ENCODE peak calls at places on chromosomes 4 and X, in four cellular contexts. N is HCT116, O is WTC11, V is K562. I is an unnamed sample.

GRCh38 chr4:1237981-1238675 is 10.8 kb downstream of the CTBP1 start:
- DNase-seq in N (no peak), O (no peak), V (no peak), I (no peak)

GRCh38 chrX:119482497-119483480 is 14.5 kb downstream of the SLC25A5 start:
- DNase-seq in N (no peak), O (peak), V (peak), I (peak)

GRCh38 chrX:149950681-149951080 is 12.4 kb upstream of the EOLA2 start:
- DNase-seq in N (peak), O (no peak), V (peak), I (peak)

GRCh38 chr4:57023104-57023503 is 44.4 kb downstream of the POLR2B start:
- DNase-seq in N (no peak), O (no peak), V (no peak), I (no peak)

GRCh38 chr4:143352052-143352451 is 15.4 kb downstream of the GAB1 start:
- DNase-seq in N (no peak), O (no peak), V (no peak), I (no peak)

GRCh38 chrX:139121616-139122286 is 408.8 kb upstream of the F9 start:
- DNase-seq in N (no peak), O (no peak), V (no peak), I (no peak)

GRCh38 chr4:152957437-152958185 is 21.5 kb downstream of the FHDC1 start:
- DNase-seq in N (no peak), O (no peak), V (peak), I (no peak)

GRCh38 chr4:5220028-5220427 is 168.7 kb downstream of the STK32B start:
- DNase-seq in N (no peak), O (no peak), V (no peak), I (peak)

GRCh38 chrX:155662297-155662696 is 49.5 kb upstream of the TMLHE start:
- DNase-seq in N (no peak), O (no peak), V (no peak), I (peak)

GRCh38 chrX:38859602-38860001 is 58.3 kb downstream of the MID1IP1 start:
- DNase-seq in N (no peak), O (no peak), V (no peak), I (no peak)

GRCh38 chrX:155874571-155875244 is 6.4 kb upstream of the VAMP7 start:
- DNase-seq in N (no peak), O (no peak), V (no peak), I (no peak)

GRCh38 chr4:10582059-10582686 is 102.4 kb downstream of the CLNK start:
- DNase-seq in N (peak), O (no peak), V (peak), I (peak)

GRCh38 chrX:66504481-66504880 is 134.4 kb downstream of the EDA2R start:
- DNase-seq in N (no peak), O (no peak), V (no peak), I (no peak)

GRCh38 chr4:69738872-69739271 is 21.5 kb downstream of the SULT1B1 start:
- DNase-seq in N (no peak), O (no peak), V (no peak), I (no peak)

GRCh38 chr4:98421106-98421505 is 159.9 kb downstream of the RAP1GDS1 start:
- DNase-seq in N (no peak), O (no peak), V (no peak), I (no peak)

GRCh38 chr4:74005528-74005927 is 7.1 kb upstream of the CXCL5 start:
- DNase-seq in N (no peak), O (no peak), V (no peak), I (no peak)

GRCh38 chrX:129593137-129593536 is 53.1 kb downstream of the OCRL start:
- DNase-seq in N (no peak), O (no peak), V (peak), I (no peak)

GRCh38 chr4:762211-763190 is 56.9 kb downstream of the PCGF3 start:
- DNase-seq in N (no peak), O (no peak), V (no peak), I (peak)

GRCh38 chrX:31266172-31267076 is 194.6 kb upstream of the FTHL17 start:
- DNase-seq in N (no peak), O (peak), V (peak), I (no peak)

GRCh38 chrX:884091-884490 is 253.5 kb downstream of the SHOX start:
- DNase-seq in N (no peak), O (no peak), V (no peak), I (no peak)

GRCh38 chrX:630007-630921 is at the start of gene SHOX:
- DNase-seq in N (no peak), O (peak), V (no peak), I (no peak)

GRCh38 chr4:26028793-26029511 is 114.9 kb downstream of the SMIM20 start:
- DNase-seq in N (no peak), O (peak), V (peak), I (peak)

GRCh38 chrX:47585273-47585672 is 3.0 kb downstream of the TIMP1 start:
- DNase-seq in N (no peak), O (peak), V (no peak), I (no peak)

GRCh38 chrX:154373340-154374306 is 811 bp downstream of the FLNA start:
- DNase-seq in N (peak), O (peak), V (no peak), I (peak)

GRCh38 chrX:16240231-16240905 is 73.1 kb downstream of the MAGEB17 start:
- DNase-seq in N (no peak), O (no peak), V (no peak), I (no peak)

GRCh38 chr4:116108606-116109005 is 976.8 kb downstream of the TRAM1L1 start:
- DNase-seq in N (no peak), O (no peak), V (no peak), I (no peak)

GRCh38 chr4:182207806-182208483 is 35.3 kb upstream of the TENM3 start:
- DNase-seq in N (no peak), O (no peak), V (no peak), I (no peak)

GRCh38 chrX:13357925-13358324 is 38.1 kb upstream of the ATXN3L start:
- DNase-seq in N (no peak), O (no peak), V (no peak), I (no peak)

GRCh38 chrX:119343856-119344255 is 55.3 kb upstream of the SLC25A43 start:
- DNase-seq in N (no peak), O (no peak), V (no peak), I (no peak)

GRCh38 chrX:47623540-47624027 is 3.9 kb upstream of the SYN1 start:
- DNase-seq in N (no peak), O (peak), V (peak), I (peak)

GRCh38 chr4:42927946-42928345 is 35.4 kb downstream of the GRXCR1 start:
- DNase-seq in N (no peak), O (no peak), V (no peak), I (no peak)

GRCh38 chr4:2806392-2807355 is 13.8 kb downstream of the SH3BP2 start:
- DNase-seq in N (no peak), O (no peak), V (no peak), I (no peak)

GRCh38 chrX:45775462-45775861 is 574.8 kb upstream of the DIPK2B start:
- DNase-seq in N (no peak), O (no peak), V (no peak), I (no peak)

GRCh38 chrX:123976671-123977316 is 15.3 kb downstream of the STAG2 start:
- DNase-seq in N (no peak), O (no peak), V (no peak), I (peak)

GRCh38 chrX:95383778-95384177 is 1300.9 kb upstream of the DIAPH2 start:
- DNase-seq in N (no peak), O (no peak), V (no peak), I (no peak)

GRCh38 chr4:27381806-27382205 is 521.2 kb downstream of the STIM2 start:
- DNase-seq in N (peak), O (no peak), V (no peak), I (no peak)

GRCh38 chr4:15374697-15375096 is 53.1 kb upstream of the C1QTNF7 start:
- DNase-seq in N (no peak), O (no peak), V (no peak), I (no peak)
- TF ChIP-seq MAX in N (no peak), O (no peak), V (no peak), I (no peak)

DNA sequence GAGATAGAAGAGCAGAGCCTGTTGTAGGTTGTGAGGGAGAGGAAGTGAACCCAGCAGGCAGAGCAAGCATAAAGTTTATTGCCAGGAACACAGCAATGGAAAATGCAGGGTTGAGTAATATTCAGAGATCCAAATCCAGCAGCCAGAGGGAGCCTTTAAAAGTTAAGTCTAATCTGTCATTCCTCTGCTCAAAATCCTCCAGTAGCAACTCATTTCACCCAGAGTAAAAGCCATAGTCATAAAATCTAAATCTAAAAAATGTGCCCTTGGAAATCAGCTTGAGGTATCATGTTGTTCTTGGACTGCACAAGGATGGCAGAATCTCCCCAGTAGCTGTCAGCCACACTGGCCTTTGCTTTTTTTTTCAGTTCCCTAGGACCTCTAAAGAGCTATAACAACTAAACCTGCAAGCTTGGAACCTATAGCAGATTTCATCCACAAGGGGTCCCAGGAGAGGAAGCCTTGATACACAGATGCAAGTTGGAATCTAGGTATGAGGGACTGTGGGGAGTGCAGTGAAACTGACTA is 62.9 kb upstream of the FRAS1 start:
- DNase-seq in N (peak), O (peak), V (peak), I (peak)
- TF ChIP-seq MAX in N (no peak), O (no peak), V (no peak), I (no peak)

GRCh38 chr4:37002625-37003024 is 241.9 kb upstream of the NWD2 start:
- DNase-seq in N (no peak), O (no peak), V (peak), I (no peak)

GRCh38 chr4:37008199-37008598 is 236.3 kb upstream of the NWD2 start:
- DNase-seq in N (no peak), O (no peak), V (no peak), I (no peak)
- TF ChIP-seq MAX in N (no peak), O (no peak), V (no peak), I (no peak)

GRCh38 chr4:113003841-113004240 is 45.6 kb upstream of the ANK2 start:
- DNase-seq in N (no peak), O (no peak), V (no peak), I (no peak)
- TF ChIP-seq MAX in N (no peak), O (no peak), V (no peak), I (no peak)

I was measured in NB4.